ENCODE peak calls at places on chromosomes 12 and 14, in seven cellular contexts. R is lung; G is WERI-Rb-1; E is T-helper 2 cell; K is naive thymus-derived CD4-positive, alpha-beta T cell; B is effector memory CD4-positive, alpha-beta T cell; V is A673. C is an unnamed sample.

GRCh38 chr14:75258079-75258802 is 20.4 kb upstream of the FOS start:
- DNase-seq in K (no peak), G (no peak), R (no peak), E (no peak), V (no peak), B (no peak), C (no peak)

GRCh38 chr12:57235012-57235727 is 5.7 kb downstream of the SHMT2 start:
- DNase-seq in E (no peak), V (no peak), G (no peak), B (no peak), R (no peak), K (no peak), C (no peak)

GRCh38 chr12:19190292-19191031 is 60.9 kb downstream of the PLEKHA5 start:
- DNase-seq in B (no peak), K (no peak), R (no peak), E (no peak), G (no peak), V (no peak), C (no peak)

GRCh38 chr12:115598827-115599226 is 678.7 kb downstream of the MED13L start:
- DNase-seq in E (no peak), K (no peak), B (no peak), G (no peak), V (peak), R (no peak), C (no peak)

GRCh38 chr12:110741795-110742717 is 635 bp downstream of the PPP1CC start:
- DNase-seq in R (no peak), K (peak), E (no peak), B (no peak), V (peak), G (peak), C (no peak)

GRCh38 chr12:42143401-42144173 is 1.1 kb downstream of the GXYLT1 start:
- DNase-seq in K (peak), R (no peak), G (no peak), E (no peak), V (peak), B (no peak), C (no peak)

GRCh38 chr14:32400480-32400879 is 71.4 kb downstream of the AKAP6 start:
- DNase-seq in E (no peak), G (no peak), K (no peak), R (no peak), V (no peak), B (no peak), C (no peak)

GRCh38 chr12:26499979-26500640 is 304.7 kb downstream of the SSPN start:
- DNase-seq in R (no peak), K (no peak), V (peak), E (no peak), B (no peak), G (no peak), C (no peak)

GRCh38 chr14:78302841-78303240 is 132.7 kb downstream of the NRXN3 start:
- DNase-seq in R (no peak), G (no peak), B (no peak), V (no peak), K (no peak), E (no peak), C (no peak)